ENCODE peak calls at places on chromosomes 5 and 9, in seven cellular contexts. One of them, this sample, is unnamed.

GRCh38 chr9:93473411-93473810 is 20.0 kb upstream of the FAM120AOS start:
- DNase-seq in ascending aorta: no peak
- DNase-seq in stimulated activated CD8-positive, alpha-beta memory T cell treated with anti-CD3 and anti-CD28 coated beads, Interleukin-12 subunit alpha, Interleukin-12 subunit beta, amount 100 ng/mL, for 1 hour: no peak
- DNase-seq in A549: no peak
- DNase-seq in NCI-H2107: no peak
- DNase-seq in NCI-H2081: no peak
- DNase-seq in A172: no peak
- DNase-seq in this sample: no peak

GRCh38 chr9:124372038-124372437 is 43.2 kb downstream of the PSMB7 start:
- DNase-seq in NCI-H2081: no peak
- DNase-seq in stimulated activated CD8-positive, alpha-beta memory T cell treated with anti-CD3 and anti-CD28 coated beads, Interleukin-12 subunit alpha, Interleukin-12 subunit beta, amount 100 ng/mL, for 1 hour: no peak
- DNase-seq in ascending aorta: no peak
- DNase-seq in NCI-H2107: no peak
- DNase-seq in A549: no peak
- DNase-seq in A172: no peak
- DNase-seq in this sample: no peak

GRCh38 chr9:38650564-38650963 is 30.2 kb upstream of the ANKRD18A start:
- DNase-seq in ascending aorta: no peak
- DNase-seq in A172: no peak
- DNase-seq in A549: no peak
- DNase-seq in NCI-H2107: no peak
- DNase-seq in NCI-H2081: no peak
- DNase-seq in stimulated activated CD8-positive, alpha-beta memory T cell treated with anti-CD3 and anti-CD28 coated beads, Interleukin-12 subunit alpha, Interleukin-12 subunit beta, amount 100 ng/mL, for 1 hour: no peak
- DNase-seq in this sample: no peak

GRCh38 chr9:70477146-70477745 is 62.8 kb upstream of the KLF9 start:
- DNase-seq in ascending aorta: no peak
- DNase-seq in stimulated activated CD8-positive, alpha-beta memory T cell treated with anti-CD3 and anti-CD28 coated beads, Interleukin-12 subunit alpha, Interleukin-12 subunit beta, amount 100 ng/mL, for 1 hour: no peak
- DNase-seq in NCI-H2107: no peak
- DNase-seq in A172: peak
- DNase-seq in NCI-H2081: no peak
- DNase-seq in A549: no peak
- DNase-seq in this sample: no peak

GRCh38 chr5:122680623-122681350 is 94.1 kb upstream of the SNX2 start:
- DNase-seq in ascending aorta: no peak
- DNase-seq in NCI-H2081: no peak
- DNase-seq in A172: no peak
- DNase-seq in A549: no peak
- DNase-seq in NCI-H2107: no peak
- DNase-seq in stimulated activated CD8-positive, alpha-beta memory T cell treated with anti-CD3 and anti-CD28 coated beads, Interleukin-12 subunit alpha, Interleukin-12 subunit beta, amount 100 ng/mL, for 1 hour: no peak
- DNase-seq in this sample: no peak

GRCh38 chr5:41256400-41256799 is 43.1 kb upstream of the C6 start:
- DNase-seq in NCI-H2081: no peak
- DNase-seq in stimulated activated CD8-positive, alpha-beta memory T cell treated with anti-CD3 and anti-CD28 coated beads, Interleukin-12 subunit alpha, Interleukin-12 subunit beta, amount 100 ng/mL, for 1 hour: no peak
- DNase-seq in NCI-H2107: no peak
- DNase-seq in A172: no peak
- DNase-seq in ascending aorta: no peak
- DNase-seq in A549: no peak
- DNase-seq in this sample: no peak

GRCh38 chr9:91197232-91198181 is 164.2 kb downstream of the AUH start:
- DNase-seq in stimulated activated CD8-positive, alpha-beta memory T cell treated with anti-CD3 and anti-CD28 coated beads, Interleukin-12 subunit alpha, Interleukin-12 subunit beta, amount 100 ng/mL, for 1 hour: no peak
- DNase-seq in ascending aorta: no peak
- DNase-seq in NCI-H2107: peak
- DNase-seq in A172: peak
- DNase-seq in NCI-H2081: peak
- DNase-seq in A549: peak
- DNase-seq in this sample: no peak

GRCh38 chr5:126499742-126500396 is 76.7 kb downstream of the GRAMD2B start:
- DNase-seq in NCI-H2107: no peak
- DNase-seq in A549: peak
- DNase-seq in stimulated activated CD8-positive, alpha-beta memory T cell treated with anti-CD3 and anti-CD28 coated beads, Interleukin-12 subunit alpha, Interleukin-12 subunit beta, amount 100 ng/mL, for 1 hour: no peak
- DNase-seq in NCI-H2081: peak
- DNase-seq in ascending aorta: no peak
- DNase-seq in A172: peak
- DNase-seq in this sample: peak

GRCh38 chr5:14686517-14686916 is 22.0 kb downstream of the OTULIN start:
- DNase-seq in ascending aorta: no peak
- DNase-seq in stimulated activated CD8-positive, alpha-beta memory T cell treated with anti-CD3 and anti-CD28 coated beads, Interleukin-12 subunit alpha, Interleukin-12 subunit beta, amount 100 ng/mL, for 1 hour: no peak
- DNase-seq in NCI-H2107: no peak
- DNase-seq in A549: no peak
- DNase-seq in A172: no peak
- DNase-seq in NCI-H2081: no peak
- DNase-seq in this sample: no peak

GRCh38 chr5:34412769-34413168 is 243.4 kb upstream of the RAI14 start:
- DNase-seq in stimulated activated CD8-positive, alpha-beta memory T cell treated with anti-CD3 and anti-CD28 coated beads, Interleukin-12 subunit alpha, Interleukin-12 subunit beta, amount 100 ng/mL, for 1 hour: no peak
- DNase-seq in A549: no peak
- DNase-seq in A172: peak
- DNase-seq in NCI-H2107: no peak
- DNase-seq in ascending aorta: no peak
- DNase-seq in NCI-H2081: no peak
- DNase-seq in this sample: no peak

GRCh38 chr9:127361561-127361960 is 35.4 kb upstream of the SLC2A8 start:
- DNase-seq in NCI-H2081: no peak
- DNase-seq in A549: no peak
- DNase-seq in A172: no peak
- DNase-seq in stimulated activated CD8-positive, alpha-beta memory T cell treated with anti-CD3 and anti-CD28 coated beads, Interleukin-12 subunit alpha, Interleukin-12 subunit beta, amount 100 ng/mL, for 1 hour: no peak
- DNase-seq in ascending aorta: no peak
- DNase-seq in NCI-H2107: no peak
- DNase-seq in this sample: no peak

GRCh38 chr5:147995846-147996245 is 67.9 kb upstream of the SPINK5 start:
- DNase-seq in stimulated activated CD8-positive, alpha-beta memory T cell treated with anti-CD3 and anti-CD28 coated beads, Interleukin-12 subunit alpha, Interleukin-12 subunit beta, amount 100 ng/mL, for 1 hour: no peak
- DNase-seq in ascending aorta: no peak
- DNase-seq in A172: no peak
- DNase-seq in A549: no peak
- DNase-seq in NCI-H2107: no peak
- DNase-seq in NCI-H2081: no peak
- DNase-seq in this sample: no peak

GRCh38 chr5:179730356-179730755 is 2.3 kb upstream of the MAML1 start:
- DNase-seq in ascending aorta: no peak
- DNase-seq in NCI-H2107: no peak
- DNase-seq in A549: no peak
- DNase-seq in stimulated activated CD8-positive, alpha-beta memory T cell treated with anti-CD3 and anti-CD28 coated beads, Interleukin-12 subunit alpha, Interleukin-12 subunit beta, amount 100 ng/mL, for 1 hour: no peak
- DNase-seq in NCI-H2081: no peak
- DNase-seq in A172: no peak
- DNase-seq in this sample: no peak

GRCh38 chr5:139461698-139462097 is 845 bp downstream of the ECSCR start:
- DNase-seq in A549: no peak
- DNase-seq in stimulated activated CD8-positive, alpha-beta memory T cell treated with anti-CD3 and anti-CD28 coated beads, Interleukin-12 subunit alpha, Interleukin-12 subunit beta, amount 100 ng/mL, for 1 hour: no peak
- DNase-seq in NCI-H2081: no peak
- DNase-seq in A172: peak
- DNase-seq in NCI-H2107: no peak
- DNase-seq in ascending aorta: no peak
- DNase-seq in this sample: no peak

GRCh38 chr9:127380479-127380878 is 16.5 kb upstream of the SLC2A8 start:
- DNase-seq in ascending aorta: no peak
- DNase-seq in NCI-H2081: no peak
- DNase-seq in NCI-H2107: no peak
- DNase-seq in stimulated activated CD8-positive, alpha-beta memory T cell treated with anti-CD3 and anti-CD28 coated beads, Interleukin-12 subunit alpha, Interleukin-12 subunit beta, amount 100 ng/mL, for 1 hour: no peak
- DNase-seq in A172: no peak
- DNase-seq in A549: no peak
- DNase-seq in this sample: no peak

GRCh38 chr5:144577676-144578075 is 407.0 kb downstream of the KCTD16 start:
- DNase-seq in stimulated activated CD8-positive, alpha-beta memory T cell treated with anti-CD3 and anti-CD28 coated beads, Interleukin-12 subunit alpha, Interleukin-12 subunit beta, amount 100 ng/mL, for 1 hour: no peak
- DNase-seq in ascending aorta: no peak
- DNase-seq in A549: no peak
- DNase-seq in NCI-H2081: no peak
- DNase-seq in NCI-H2107: no peak
- DNase-seq in A172: no peak
- DNase-seq in this sample: no peak

GRCh38 chr9:80078826-80079225 is 507.1 kb downstream of the TLE4 start:
- DNase-seq in NCI-H2081: no peak
- DNase-seq in stimulated activated CD8-positive, alpha-beta memory T cell treated with anti-CD3 and anti-CD28 coated beads, Interleukin-12 subunit alpha, Interleukin-12 subunit beta, amount 100 ng/mL, for 1 hour: no peak
- DNase-seq in A172: no peak
- DNase-seq in ascending aorta: no peak
- DNase-seq in NCI-H2107: no peak
- DNase-seq in A549: no peak
- DNase-seq in this sample: no peak